ENCODE peak calls at places on chromosomes 4 and X, in six cellular contexts. X, Q, Z, Y, O and C are unnamed samples. For H3K9me2, the result is how much of the 10 kb centered on the place peaks cover.

GRCh38 chr4:35802644-35803043 is 441.7 kb downstream of the ARAP2 start:
- DNase-seq in X (no peak), Q (no peak), Z (no peak), Y (no peak), O (no peak), C (no peak)

GRCh38 chr4:98516042-98516440 is 142.4 kb downstream of the TSPAN5 start:
- DNase-seq in X (peak), Q (peak), Z (no peak), Y (peak), O (no peak), C (no peak)

GRCh38 chrX:8907678-8908077 is 106.5 kb upstream of the FAM9A start:
- DNase-seq in X (no peak), Q (no peak), Z (no peak), Y (no peak), O (no peak), C (no peak)

GRCh38 chrX:85379174-85379907 is at the start of gene POF1B:
- DNase-seq in X (no peak), Q (no peak), Z (no peak), Y (no peak), O (peak), C (no peak)

GRCh38 chr4:81032805-81033684 is 2.5 kb downstream of the BMP3 start:
- DNase-seq in X (peak), Q (no peak), Z (no peak), Y (no peak), O (no peak), C (no peak)

GRCh38 chr4:108107729-108108382 is 60.9 kb downstream of the LEF1 start:
- DNase-seq in X (no peak), Q (no peak), Z (no peak), Y (no peak), O (no peak), C (no peak)

GRCh38 chrX:37800762-37801161 is 20.9 kb downstream of the CYBB start:
- DNase-seq in X (no peak), Q (no peak), Z (no peak), Y (no peak), O (no peak), C (no peak)

GRCh38 chr4:107278791-107279481 is 242.8 kb upstream of the DKK2 start:
- DNase-seq in X (no peak), Q (peak), Z (no peak), Y (no peak), O (no peak), C (no peak)

GRCh38 chrX:94455782-94456181 is 781.8 kb downstream of the FAM133A start:
- DNase-seq in X (no peak), Q (no peak), Z (no peak), Y (no peak), O (no peak), C (no peak)

GRCh38 chr4:122932763-122933162 is 10.4 kb upstream of the NUDT6 start:
- DNase-seq in X (no peak), Q (no peak), Z (no peak), Y (no peak), O (no peak), C (no peak)

GRCh38 chr4:175946472-175947116 is 119.0 kb upstream of the WDR17 start:
- DNase-seq in X (no peak), Q (peak), Z (peak), Y (no peak), O (no peak), C (no peak)

GRCh38 chrX:53223955-53224859 is 800 bp downstream of the KDM5C start:
- DNase-seq in X (peak), Q (peak), Z (no peak), Y (peak), O (peak), C (peak)

GRCh38 chrX:150421816-150422215 is 58.7 kb downstream of the MAMLD1 start:
- DNase-seq in X (no peak), Q (peak), Z (no peak), Y (no peak), O (no peak), C (no peak)

GRCh38 chr4:133143775-133144430 is 5.2 kb upstream of the PCDH10 start:
- DNase-seq in X (no peak), Q (no peak), Z (no peak), Y (no peak), O (no peak), C (no peak)

GRCh38 chr4:53558061-53558801 is 33.1 kb downstream of the LNX1 start:
- DNase-seq in X (peak), Q (peak), Z (no peak), Y (no peak), O (no peak), C (no peak)

GRCh38 chr4:82217986-82218715 is 155.6 kb downstream of the HNRNPD start:
- DNase-seq in X (peak), Q (peak), Z (peak), Y (peak), O (peak), C (no peak)

GRCh38 chrX:134571831-134572230 is 86.4 kb downstream of the PLAC1 start:
- DNase-seq in X (no peak), Q (no peak), Z (no peak), Y (no peak), O (no peak), C (no peak)

GRCh38 chr4:7390366-7390765 is 44.4 kb downstream of the PSAPL1 start:
- DNase-seq in X (no peak), Q (no peak), Z (no peak), Y (no peak), O (no peak), C (peak)

DNA sequence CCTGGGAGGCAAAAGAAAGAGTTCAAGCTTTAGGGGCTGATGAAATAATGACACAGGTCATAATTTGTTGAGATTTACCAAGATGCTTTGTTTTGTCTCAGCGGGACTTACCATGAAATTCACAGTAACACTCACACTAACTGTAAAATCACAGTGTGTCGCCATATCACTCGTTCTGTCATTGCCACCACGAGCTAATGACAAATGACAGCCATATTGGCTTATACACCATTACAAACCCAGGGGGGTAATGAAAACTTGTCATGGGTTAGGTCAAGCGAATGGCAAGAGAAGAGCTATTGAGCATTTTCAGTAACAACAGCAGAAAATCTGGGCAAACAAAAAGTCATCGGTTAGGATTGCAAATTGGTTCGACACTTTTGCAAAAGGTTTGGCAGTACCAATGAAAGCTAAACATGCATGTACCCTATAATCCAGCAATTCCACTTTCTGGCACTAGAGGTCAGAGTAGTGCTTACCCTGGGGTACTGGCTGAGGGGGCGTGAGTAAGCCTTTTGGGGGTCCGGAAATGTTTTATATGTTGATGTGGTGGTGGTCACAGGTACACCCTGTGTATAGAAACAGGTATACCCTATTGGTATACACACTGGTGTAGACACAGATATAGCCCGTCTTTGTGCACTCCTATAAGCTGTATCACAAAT is 83.9 kb upstream of the RAI2 start:
- DNase-seq in X (peak), Q (peak), Z (peak), Y (no peak), O (peak), C (peak)
- H3K9ac ChIP-seq in X (no peak), Q (no peak), Z (no peak), Y (no peak), O (no peak), C (no peak)

GRCh38 chr4:166019441-166019840 is 146.4 kb downstream of the TLL1 start:
- DNase-seq in X (no peak), Q (no peak), Z (no peak), Y (no peak), O (no peak), C (no peak)

GRCh38 chr4:166012129-166013078 is 139.4 kb downstream of the TLL1 start:
- DNase-seq in X (peak), Q (no peak), Z (no peak), Y (no peak), O (no peak), C (no peak)

GRCh38 chr4:166021617-166022016 is 148.6 kb downstream of the TLL1 start:
- DNase-seq in X (no peak), Q (no peak), Z (no peak), Y (no peak), O (no peak), C (no peak)

GRCh38 chr4:166014411-166014810 is 141.4 kb downstream of the TLL1 start:
- DNase-seq in X (peak), Q (no peak), Z (no peak), Y (no peak), O (no peak), C (no peak)

DNA sequence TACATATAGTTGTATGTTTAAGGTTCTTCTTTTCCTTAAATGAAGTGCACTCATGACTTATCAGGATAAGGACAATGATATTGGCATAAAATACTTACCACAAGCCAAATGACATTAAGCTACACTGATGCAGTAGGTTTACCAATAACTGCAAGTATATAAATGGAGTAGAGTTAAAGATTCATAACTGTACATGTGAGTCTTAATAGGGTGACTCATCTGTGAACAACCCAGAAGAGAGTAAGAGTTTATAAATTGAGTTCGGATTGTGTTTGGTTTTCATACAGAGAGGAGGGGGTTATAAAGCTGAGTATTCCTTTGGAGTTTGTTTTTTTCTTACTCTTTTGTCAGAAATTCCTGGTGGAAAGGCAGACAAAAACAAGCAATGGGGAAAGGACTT is 144.8 kb downstream of the TLL1 start:
- DNase-seq in X (peak), Q (no peak), Z (no peak), Y (no peak), O (no peak), C (no peak)
- H3K9me2 ChIP-seq in X (under half), Q (under half), Z (under half), Y (under half), O (under half), C (under half)

DNA sequence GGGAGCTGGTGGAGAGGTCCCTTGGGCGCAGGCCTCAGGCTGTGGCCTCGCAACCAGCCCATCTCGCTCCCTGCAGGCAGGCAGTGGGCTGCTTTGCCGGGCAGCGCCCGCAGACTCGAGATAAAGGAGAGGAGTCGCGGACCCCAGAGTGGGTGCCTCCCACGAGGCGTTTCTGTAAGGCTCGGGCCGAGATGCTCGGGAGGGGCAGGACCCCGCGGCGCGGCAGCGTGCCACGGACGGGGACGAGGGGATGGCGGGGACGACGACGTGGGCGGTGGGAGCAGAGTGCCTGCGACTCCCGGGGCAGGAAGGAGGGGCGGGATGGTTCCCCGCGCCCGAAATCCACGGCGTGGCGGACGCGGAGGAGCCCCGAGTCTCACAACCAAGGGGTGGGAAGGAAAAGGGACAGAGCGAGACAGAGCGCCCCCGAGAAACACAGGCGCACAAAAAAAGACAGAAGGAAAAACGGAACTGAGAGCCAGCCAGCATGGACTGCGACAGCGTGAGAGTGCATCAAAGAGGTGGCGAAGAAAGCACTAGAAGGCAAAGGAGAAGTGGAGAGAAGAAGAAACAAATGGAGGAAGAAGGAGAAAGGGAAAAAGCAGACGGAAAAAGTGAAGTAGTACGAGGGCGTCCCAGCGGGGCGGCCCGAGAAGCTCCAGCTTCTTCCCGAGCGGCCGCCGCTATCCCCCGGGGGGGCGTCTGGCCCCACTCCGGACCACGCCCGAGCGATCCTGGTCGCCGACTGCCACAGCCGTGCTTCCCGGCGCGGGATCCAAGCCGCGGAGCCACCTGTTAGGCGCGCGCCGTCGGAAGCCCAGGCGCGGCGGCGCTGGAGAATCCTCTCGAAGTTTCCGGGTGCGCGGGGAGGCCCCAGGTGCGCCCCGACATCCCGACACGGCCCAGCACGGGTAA is 1.5 kb downstream of the BEND4 start:
- DNase-seq in X (no peak), Q (peak), Z (no peak), Y (no peak), O (no peak), C (peak)
- H3K9ac ChIP-seq in X (no peak), Q (no peak), Z (peak), Y (no peak), O (no peak), C (no peak)

DNA sequence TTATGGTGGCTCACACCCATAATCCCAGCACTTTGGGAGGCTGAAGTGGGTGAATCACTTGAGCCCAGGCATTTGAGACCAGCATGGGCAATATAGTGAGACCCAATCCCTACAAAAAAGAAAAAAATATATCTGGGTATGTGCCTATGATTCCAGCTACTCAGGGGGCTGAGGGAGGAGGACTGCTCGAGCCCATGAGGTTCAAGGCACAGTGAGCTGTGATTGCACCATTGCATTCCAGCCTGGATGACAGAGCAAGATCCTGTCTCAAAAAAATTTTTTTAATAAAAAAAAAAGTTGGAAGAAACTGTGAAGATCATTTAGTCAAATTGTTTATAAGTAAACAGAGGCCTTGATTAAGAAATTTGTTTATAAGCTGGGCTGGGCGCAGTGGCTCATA is 39.7 kb downstream of the KLHL8 start:
- DNase-seq in X (no peak), Q (peak), Z (no peak), Y (no peak), O (no peak), C (no peak)
- H3K9me2 ChIP-seq in X (under half), Q (under half), Z (under half), Y (under half), O (under half), C (under half)

GRCh38 chr4:140038031-140038533 is 115.9 kb downstream of the MAML3 start:
- DNase-seq in X (peak), Q (peak), Z (no peak), Y (no peak), O (no peak), C (no peak)
- H3K9ac ChIP-seq in X (peak), Q (peak), Z (no peak), Y (no peak), O (no peak), C (peak)

GRCh38 chr4:149891381-149891780 is 75.7 kb upstream of the IQCM start:
- DNase-seq in X (no peak), Q (no peak), Z (no peak), Y (no peak), O (no peak), C (no peak)
- H3K9me2 ChIP-seq in X (under half), Q (under half), Z (under half), Y (under half), O (under half), C (under half)

GRCh38 chrX:115259238-115259875 is 25.5 kb upstream of the LRCH2 start:
- DNase-seq in X (no peak), Q (peak), Z (no peak), Y (no peak), O (no peak), C (no peak)
- H3K9ac ChIP-seq in X (no peak), Q (no peak), Z (no peak), Y (no peak), O (no peak), C (no peak)

DNA sequence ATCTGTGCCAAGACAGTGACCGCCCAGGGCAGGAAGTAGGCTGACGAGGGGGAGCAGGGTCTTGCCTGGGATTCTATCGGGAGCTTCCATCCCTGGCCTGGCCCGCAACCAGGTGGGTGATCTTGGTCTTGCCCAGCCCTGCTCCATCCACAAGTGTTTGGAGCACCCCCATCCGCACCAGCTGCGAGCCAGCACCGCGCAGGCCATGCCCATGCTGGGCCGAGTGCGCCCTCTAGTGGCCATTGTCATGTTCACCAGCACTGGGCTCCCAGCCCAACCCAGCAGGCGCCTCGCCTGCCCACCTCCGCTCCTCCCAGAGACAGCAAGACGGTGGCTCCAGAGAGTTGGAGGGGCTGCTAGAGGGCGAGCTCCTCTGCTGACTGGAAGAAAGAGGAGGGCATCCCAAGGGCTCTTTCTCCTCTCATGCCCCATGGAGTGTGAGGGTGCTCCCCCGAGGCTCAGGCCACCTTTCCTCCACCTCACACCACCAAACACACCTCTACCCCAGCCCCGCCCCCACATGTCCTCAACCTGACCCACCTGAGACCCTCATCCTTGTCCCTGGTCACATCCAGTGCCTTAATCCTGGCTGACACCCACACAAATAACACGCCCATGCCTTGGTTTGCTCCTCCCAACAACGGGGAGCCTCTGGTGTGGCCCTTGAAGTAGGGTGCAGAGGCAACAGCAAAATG is 9.8 kb upstream of the ATP2B3 start:
- DNase-seq in X (peak), Q (peak), Z (peak), Y (peak), O (peak), C (peak)
- H3K9me2 ChIP-seq in X (under half), Q (under half), Z (under half), Y (under half), O (under half), C (under half)

GRCh38 chr4:22476011-22476410 is 39.9 kb downstream of the ADGRA3 start:
- DNase-seq in X (no peak), Q (no peak), Z (no peak), Y (no peak), O (no peak), C (no peak)
- H3K9ac ChIP-seq in X (no peak), Q (no peak), Z (no peak), Y (no peak), O (no peak), C (no peak)

GRCh38 chr4:85812776-85813175 is 337.8 kb downstream of the ARHGAP24 start:
- DNase-seq in X (peak), Q (peak), Z (no peak), Y (no peak), O (no peak), C (no peak)

GRCh38 chr4:85808104-85808503 is 333.2 kb downstream of the ARHGAP24 start:
- DNase-seq in X (no peak), Q (no peak), Z (no peak), Y (no peak), O (no peak), C (no peak)

GRCh38 chr4:85806346-85806745 is 331.4 kb downstream of the ARHGAP24 start:
- DNase-seq in X (no peak), Q (no peak), Z (no peak), Y (no peak), O (no peak), C (no peak)

GRCh38 chr4:85807247-85807915 is 332.4 kb downstream of the ARHGAP24 start:
- DNase-seq in X (peak), Q (peak), Z (no peak), Y (no peak), O (no peak), C (no peak)

GRCh38 chr4:85808864-85809263 is 333.9 kb downstream of the ARHGAP24 start:
- DNase-seq in X (peak), Q (no peak), Z (no peak), Y (no peak), O (no peak), C (no peak)
- H3K9me2 ChIP-seq in X (under half), Q (under half), Z (under half), Y (under half), O (under half), C (under half)